ENCODE peak calls at places on chromosomes 13 and 19, in nine cellular contexts. B is breast epithelium, C is adrenal gland, K is upper lobe of left lung, W is uterus, Z is ovary, N is tibial nerve, G is sigmoid colon, A is testis. R is an unnamed sample.

GRCh38 chr19:49506575-49507105 is 5.8 kb upstream of the FCGRT start:
- DNase-seq in B (no peak), C (peak; percentile 73), K (no peak), W (no peak), Z (no peak), N (peak; percentile 59), G (no peak), A (peak; percentile 56), R (peak; percentile 84)

GRCh38 chr13:95185851-95186250 is 115.4 kb downstream of the ABCC4 start:
- DNase-seq in B (no peak), C (no peak), K (no peak), W (no peak), Z (no peak), N (no peak), G (no peak), A (no peak), R (no peak)

GRCh38 chr13:79659161-79659560 is 178.2 kb downstream of the NDFIP2 start:
- DNase-seq in B (no peak), C (no peak), K (no peak), W (no peak), Z (no peak), N (no peak), G (no peak), A (no peak), R (no peak)

GRCh38 chr19:11420894-11421606 is 1.9 kb upstream of the RGL3 start:
- DNase-seq in B (no peak), C (peak; percentile 60), K (no peak), W (no peak), Z (no peak), N (no peak), G (no peak), A (no peak), R (no peak)

GRCh38 chr19:48123907-48124675 is 13.5 kb upstream of the PLA2G4C start:
- DNase-seq in B (no peak), C (no peak), K (no peak), W (no peak), Z (no peak), N (no peak), G (no peak), A (peak; percentile 91), R (peak; percentile 51)

GRCh38 chr13:38309397-38309796 is 40.3 kb upstream of the UFM1 start:
- DNase-seq in B (no peak), C (no peak), K (no peak), W (no peak), Z (no peak), N (no peak), G (no peak), A (no peak), R (no peak)

GRCh38 chr13:90414691-90415596 is 932.5 kb upstream of the MIR17HG start:
- DNase-seq in B (no peak), C (no peak), K (no peak), W (no peak), Z (no peak), N (no peak), G (no peak), A (no peak), R (peak; percentile 29)

GRCh38 chr13:30135868-30136267 is 171.5 kb downstream of the KATNAL1 start:
- DNase-seq in B (no peak), C (no peak), K (peak; percentile 20), W (no peak), Z (no peak), N (no peak), G (no peak), A (no peak), R (no peak)

GRCh38 chr19:17680235-17680722 is 7.9 kb downstream of the UNC13A start:
- DNase-seq in B (no peak), C (peak; percentile 78), K (peak; percentile 92), W (peak; percentile 58), Z (peak; percentile 65), N (peak; percentile 45), G (peak; percentile 79), A (peak; percentile 84), R (peak; percentile 83)

GRCh38 chr19:30911491-30911890 is 437.7 kb downstream of the TSHZ3 start:
- DNase-seq in B (no peak), C (no peak), K (no peak), W (no peak), Z (no peak), N (no peak), G (no peak), A (no peak), R (no peak)

DNA sequence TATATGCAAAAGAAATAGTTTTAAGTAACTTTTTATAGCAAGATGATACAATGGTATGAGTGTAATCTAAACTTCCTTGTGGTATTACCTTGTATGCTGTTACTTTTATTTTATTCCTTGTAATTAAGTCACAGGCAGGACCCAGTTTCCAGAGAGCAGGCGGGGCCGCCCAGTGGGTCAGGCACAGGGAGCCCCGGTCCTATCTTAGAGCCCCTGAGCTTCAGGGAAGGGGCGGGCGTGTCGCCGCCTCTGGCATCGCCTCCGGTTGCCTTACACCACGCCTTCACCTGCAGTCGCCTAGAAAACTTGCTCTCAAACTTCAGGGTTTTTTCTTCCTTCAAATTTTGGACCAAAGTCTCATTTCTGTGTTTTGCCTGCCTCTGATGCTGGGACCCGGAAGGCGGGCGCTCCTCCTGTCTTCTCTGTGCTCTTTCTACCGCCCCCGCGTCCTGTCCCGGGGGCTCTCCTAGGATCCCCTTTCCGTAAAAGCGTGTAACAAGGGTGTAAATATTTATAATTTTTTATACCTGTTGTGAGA is 10.2 kb downstream of the PLPPR3 start:
- DNase-seq in B (no peak), C (no peak), K (peak; percentile 73), W (no peak), Z (no peak), N (no peak), G (no peak), A (no peak), R (no peak)
- TF ChIP-seq POLR2A in B (no peak), C (no peak), K (no peak), W (no peak), Z (no peak), N (no peak), G (no peak), A (no peak), R (no peak)

DNA sequence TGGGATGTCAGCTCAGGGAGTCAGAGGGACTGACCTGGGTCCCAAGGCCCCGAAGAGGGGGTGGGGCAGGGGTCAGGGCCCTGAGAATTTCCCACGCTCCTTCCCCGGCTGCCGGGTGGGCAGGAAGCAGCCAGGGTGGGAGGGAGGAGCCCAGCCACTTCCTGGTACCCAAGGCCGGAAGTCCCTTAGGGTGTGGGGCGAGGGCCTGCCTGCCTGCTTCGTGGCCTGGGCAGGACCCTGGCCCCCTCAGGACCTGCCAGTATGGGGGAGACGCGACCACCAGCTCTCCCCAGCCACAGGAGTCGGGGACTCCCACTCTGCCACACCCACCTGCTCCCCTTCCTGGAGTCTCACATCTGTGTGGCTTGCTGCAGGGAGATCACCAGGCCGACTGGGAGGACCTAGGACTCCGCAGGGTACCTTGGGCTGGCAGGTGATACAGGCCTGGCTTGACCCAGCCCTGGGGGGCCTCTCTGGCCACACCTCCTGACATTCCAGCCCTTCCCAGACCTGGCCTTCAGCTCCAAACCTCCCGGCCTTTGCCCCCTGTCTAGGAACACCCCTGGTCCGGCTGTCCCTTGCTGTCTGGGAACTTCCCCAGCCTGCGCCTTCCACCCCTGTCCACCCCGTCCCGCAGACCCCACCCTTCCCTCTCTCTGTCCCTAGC is 9.8 kb upstream of the CIRBP start:
- DNase-seq in B (no peak), C (peak; percentile 78), K (peak; percentile 87), W (peak; percentile 76), Z (peak; percentile 84), N (no peak), G (peak; percentile 80), A (no peak), R (peak; percentile 63)
- TF ChIP-seq POLR2A in B (no peak), C (no peak), K (no peak), W (peak; percentile 49), Z (peak; percentile 34), N (no peak), G (peak; percentile 52), A (no peak), R (peak; percentile 25)

GRCh38 chr19:39540333-39540673 is 342 bp upstream of the EID2 start:
- DNase-seq in B (no peak), C (no peak), K (no peak), W (no peak), Z (no peak), N (no peak), G (no peak), A (no peak), R (no peak)

GRCh38 chr19:39542198-39542597 is 2.2 kb upstream of the EID2 start:
- DNase-seq in B (no peak), C (no peak), K (no peak), W (no peak), Z (no peak), N (no peak), G (no peak), A (no peak), R (no peak)

GRCh38 chr19:39539165-39539518 is 819 bp downstream of the EID2 start:
- DNase-seq in B (no peak), C (no peak), K (no peak), W (no peak), Z (no peak), N (no peak), G (no peak), A (no peak), R (peak; percentile 56)

GRCh38 chr19:39543477-39543857 is 3.5 kb upstream of the EID2 start:
- DNase-seq in B (no peak), C (no peak), K (no peak), W (no peak), Z (no peak), N (no peak), G (no peak), A (no peak), R (no peak)

GRCh38 chr19:39539519-39540332 is at the start of gene EID2:
- DNase-seq in B (peak; percentile 97), C (peak; percentile 97), K (peak; percentile 98), W (peak; percentile 96), Z (peak; percentile 95), N (peak; percentile 90), G (peak; percentile 98), A (peak; percentile 97), R (peak; percentile 98)
- TF ChIP-seq POLR2A in B (peak; percentile 58), C (peak; percentile 92), K (no peak), W (peak; percentile 89), Z (peak; percentile 87), N (peak; percentile 88), G (peak; percentile 77), A (peak; percentile 85), R (peak; percentile 94)

DNA sequence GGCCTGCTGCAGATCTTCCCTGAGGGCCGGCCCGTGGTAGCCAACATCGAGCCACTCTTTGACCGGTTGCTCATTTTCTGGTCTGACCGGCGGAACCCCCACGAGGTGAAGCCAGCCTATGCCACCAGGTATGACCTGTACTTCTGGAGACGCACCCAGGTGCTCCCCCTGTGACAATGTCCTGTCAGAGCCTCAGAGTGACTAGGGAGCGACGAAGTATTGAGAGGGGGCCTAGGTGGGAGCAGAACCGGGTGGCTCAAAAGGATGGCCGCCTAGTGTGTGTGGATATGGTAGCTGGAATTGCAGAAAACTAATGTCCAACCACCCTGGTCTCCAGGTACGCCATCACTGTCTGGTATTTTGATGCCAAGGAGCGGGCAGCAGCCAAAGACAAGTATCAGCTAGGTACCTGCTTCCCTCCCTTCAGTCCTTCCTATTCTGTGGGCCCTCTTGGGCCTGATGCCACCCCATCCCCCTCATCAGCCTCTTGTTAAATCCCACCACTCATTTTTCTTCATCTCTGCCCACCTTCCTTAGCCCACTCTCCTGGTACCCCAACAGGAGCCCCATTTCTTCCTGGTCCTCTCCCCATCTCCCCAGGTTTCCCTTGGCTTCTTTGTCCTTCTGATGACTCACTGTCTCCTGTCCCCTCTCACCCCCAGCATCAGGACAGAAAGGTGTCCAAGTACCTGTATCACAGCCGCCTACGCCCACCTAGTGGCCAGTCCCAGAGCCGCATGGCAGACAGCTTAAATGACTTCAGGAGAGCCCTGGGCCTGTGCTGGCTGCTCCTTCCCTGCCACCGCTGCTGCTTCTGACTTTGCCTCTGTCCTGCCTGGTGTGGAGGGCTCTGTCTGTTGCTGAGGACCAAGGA is 8.4 kb downstream of the EGLN2 start:
- DNase-seq in B (no peak), C (no peak), K (no peak), W (peak; percentile 33), Z (no peak), N (no peak), G (no peak), A (no peak), R (no peak)
- TF ChIP-seq POLR2A in B (no peak), C (no peak), K (no peak), W (no peak), Z (no peak), N (no peak), G (no peak), A (no peak), R (no peak)

R was measured in H54.